ENCODE peak calls at places on chromosomes 12 and 14, in nine cellular contexts. F is left colon; A is IMR-90; E is mesothelial cell of epicardium; Q is AG10803; S is EL; C is stimulated activated naive CD4-positive, alpha-beta T cell; I is HCEC 1CT; H is NCI-H1417. Z is an unnamed sample.

GRCh38 chr14:79098324-79098723 is 928.2 kb downstream of the NRXN3 start:
- DNase-seq in C (no peak), H (peak), Q (no peak), I (no peak), E (no peak), S (no peak), F (no peak), A (no peak), Z (no peak)

GRCh38 chr14:82075566-82075965 is 541.9 kb upstream of the SEL1L start:
- DNase-seq in H (no peak), F (no peak), E (peak), S (no peak), I (no peak), Q (no peak), C (no peak), A (no peak), Z (no peak)

GRCh38 chr14:68784298-68784910 is 8.5 kb downstream of the ZFP36L1 start:
- DNase-seq in S (peak), C (no peak), H (no peak), I (no peak), F (peak), Q (peak), A (no peak), E (peak), Z (no peak)

GRCh38 chr12:14567311-14568195 is at the start of gene PLBD1:
- DNase-seq in S (peak), A (no peak), H (peak), E (peak), I (no peak), Q (peak), C (no peak), F (peak), Z (peak)

GRCh38 chr12:10705655-10706054 is 17.5 kb downstream of the YBX3 start:
- DNase-seq in Q (peak), A (peak), C (no peak), I (no peak), H (no peak), E (no peak), F (no peak), S (no peak), Z (no peak)

GRCh38 chr14:40199101-40199500 is 766.9 kb upstream of the FBXO33 start:
- DNase-seq in F (no peak), H (no peak), I (no peak), S (no peak), Q (no peak), E (no peak), A (no peak), C (no peak), Z (no peak)

GRCh38 chr14:99028521-99028920 is 243.5 kb downstream of the BCL11B start:
- DNase-seq in H (no peak), C (no peak), S (no peak), F (no peak), I (no peak), E (no peak), Q (no peak), A (no peak), Z (no peak)

GRCh38 chr14:50619569-50620141 is 48.5 kb downstream of the SAV1 start:
- DNase-seq in C (no peak), F (no peak), Q (peak), S (peak), A (peak), H (peak), I (peak), E (no peak), Z (no peak)

GRCh38 chr12:51321882-51322281 is 2.1 kb downstream of the BIN2 start:
- DNase-seq in Q (no peak), A (no peak), S (no peak), F (no peak), C (no peak), I (no peak), H (no peak), E (no peak), Z (no peak)

GRCh38 chr12:48862691-48863090 is 3.0 kb downstream of the RND1 start:
- DNase-seq in A (no peak), S (no peak), C (no peak), Q (no peak), F (no peak), I (no peak), H (no peak), E (no peak), Z (no peak)

GRCh38 chr12:26524862-26525465 is 308.0 kb downstream of the ITPR2 start:
- DNase-seq in Q (no peak), C (no peak), F (no peak), E (no peak), I (peak), A (peak), H (peak), S (peak), Z (no peak)

GRCh38 chr12:70994217-70994788 is 73.8 kb upstream of the PTPRR start:
- DNase-seq in H (no peak), C (no peak), E (no peak), A (peak), F (no peak), I (peak), Q (peak), S (peak), Z (no peak)

GRCh38 chr12:53700567-53700966 is 24.7 kb upstream of the ATP5MC2 start:
- DNase-seq in I (no peak), A (no peak), F (no peak), H (peak), S (no peak), E (no peak), C (no peak), Q (peak), Z (peak)

GRCh38 chr12:114186241-114187002 is 219.5 kb downstream of the TBX5 start:
- DNase-seq in E (no peak), S (no peak), I (no peak), A (no peak), H (peak), C (no peak), F (no peak), Q (no peak), Z (no peak)

GRCh38 chr12:82688035-82688501 is 1.4 kb downstream of the TMTC2 start:
- DNase-seq in I (peak), E (no peak), A (no peak), C (peak), F (no peak), Q (peak), S (peak), H (peak), Z (no peak)

GRCh38 chr12:100987552-100988277 is 193.1 kb downstream of the ANO4 start:
- DNase-seq in S (peak), C (no peak), Q (peak), I (peak), F (no peak), H (peak), A (peak), E (no peak), Z (no peak)

GRCh38 chr14:68807148-68807600 is 14.3 kb upstream of the ZFP36L1 start:
- DNase-seq in A (peak), I (peak), E (peak), F (peak), H (peak), C (peak), Q (peak), S (peak), Z (no peak)

GRCh38 chr14:102234331-102235264 is 70.4 kb downstream of the MOK start:
- DNase-seq in S (no peak), C (no peak), A (no peak), Q (no peak), F (no peak), E (no peak), H (no peak), I (no peak), Z (no peak)

GRCh38 chr14:80426686-80427085 is 215.4 kb upstream of the DIO2 start:
- DNase-seq in H (no peak), E (no peak), F (no peak), I (peak), Q (peak), A (peak), S (peak), C (no peak), Z (no peak)

GRCh38 chr12:68537571-68537970 is 73.1 kb upstream of the RAP1B start:
- DNase-seq in Q (no peak), I (no peak), A (no peak), F (no peak), E (no peak), C (no peak), S (no peak), H (no peak), Z (no peak)

GRCh38 chr12:82326905-82327503 is 31.2 kb downstream of the CCDC59 start:
- DNase-seq in A (peak), Q (peak), H (peak), I (peak), E (no peak), S (peak), C (peak), F (no peak), Z (no peak)

GRCh38 chr14:21723431-21724045 is 49.9 kb upstream of the OR4E1 start:
- DNase-seq in E (no peak), Q (no peak), H (peak), S (peak), F (no peak), A (no peak), C (no peak), I (peak), Z (no peak)

GRCh38 chr12:28184378-28184777 is 5.9 kb upstream of the CCDC91 start:
- DNase-seq in H (no peak), F (no peak), C (no peak), A (no peak), I (no peak), S (no peak), Q (no peak), E (no peak), Z (no peak)

GRCh38 chr14:106511411-106512198 is 985.2 kb downstream of the TMEM121 start:
- DNase-seq in A (no peak), C (no peak), Q (no peak), I (no peak), S (no peak), E (no peak), H (no peak), F (no peak), Z (no peak)

GRCh38 chr12:93883436-93884154 is 206.4 kb downstream of the CRADD start:
- DNase-seq in E (no peak), A (peak), F (no peak), I (peak), Q (peak), H (no peak), C (no peak), S (peak), Z (no peak)

Z was measured in DMS79 treated with DMSO at 0.1 percent for 48 hours.